ENCODE peak calls at places on chromosomes 13 and 19, in five cellular contexts. A, I, X, Y and O are unnamed samples.

GRCh38 chr19:42109896-42110295 is 22.4 kb downstream of the POU2F2 start:
- DNase-seq in A (no peak), I (no peak), X (no peak), Y (no peak), O (no peak)

GRCh38 chr19:50287331-50287730 is 41.8 kb downstream of the KCNC3 start:
- DNase-seq in A (no peak), I (no peak), X (no peak), Y (no peak), O (no peak)

GRCh38 chr19:58519087-58519354 is 589 bp downstream of the ZBTB45 start:
- DNase-seq in A (no peak), I (peak; percentile 66), X (peak; percentile 65), Y (no peak), O (peak; percentile 79)

GRCh38 chr13:39536906-39537305 is 66.1 kb downstream of the LHFPL6 start:
- DNase-seq in A (no peak), I (no peak), X (no peak), Y (no peak), O (no peak)

GRCh38 chr13:109897988-109898623 is 111.7 kb upstream of the IRS2 start:
- DNase-seq in A (no peak), I (no peak), X (no peak), Y (no peak), O (no peak)

GRCh38 chr13:51231456-51231855 is 9.3 kb downstream of the FAM124A start:
- DNase-seq in A (no peak), I (no peak), X (no peak), Y (no peak), O (no peak)

GRCh38 chr13:22198656-22199217 is 527.9 kb downstream of the FGF9 start:
- DNase-seq in A (no peak), I (no peak), X (no peak), Y (no peak), O (peak; percentile 0)

GRCh38 chr19:13978721-13979191 is 26.4 kb downstream of the DCAF15 start:
- DNase-seq in A (no peak), I (peak; percentile 52), X (no peak), Y (no peak), O (no peak)

GRCh38 chr19:29260477-29261317 is 47.7 kb upstream of the UQCRFS1 start:
- DNase-seq in A (peak; percentile 3), I (no peak), X (no peak), Y (no peak), O (no peak)

GRCh38 chr13:104854007-104854406 is 1681.5 kb downstream of the EFNB2 start:
- DNase-seq in A (no peak), I (no peak), X (no peak), Y (no peak), O (no peak)

GRCh38 chr19:55112781-55113569 is 4.5 kb downstream of the PPP1R12C start:
- DNase-seq in A (no peak), I (peak; percentile 42), X (no peak), Y (no peak), O (no peak)
- H3K27ac ChIP-seq in A (no peak overlapping the region), I (peak overlapping the region; percentile 100), X (peak overlapping the region; percentile 46), Y (peak overlapping the region; percentile 69), O (peak overlapping the region; percentile 85)

DNA sequence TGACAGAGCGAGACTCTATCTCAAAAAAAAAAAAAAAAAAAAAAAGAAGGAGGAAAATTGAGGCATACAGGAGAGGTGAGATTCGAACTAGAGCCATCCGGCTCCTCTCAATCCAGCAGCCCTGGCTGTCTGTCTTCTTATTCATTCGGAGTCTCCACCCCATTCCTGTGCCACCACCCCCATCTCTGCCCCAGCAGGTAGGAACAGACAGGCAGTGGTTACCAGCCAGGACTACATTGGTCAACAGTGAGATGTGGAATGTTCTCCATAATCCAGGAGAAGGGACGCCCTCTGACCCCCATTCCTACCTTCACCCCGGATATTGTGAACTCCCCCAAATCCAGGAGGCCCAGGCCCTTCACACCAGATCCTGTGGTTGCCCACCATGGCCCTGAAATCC is 6.6 kb upstream of the S1PR2 start:
- DNase-seq in A (no peak), I (no peak), X (no peak), Y (no peak), O (no peak)
- H3K27ac ChIP-seq in A (peak overlapping the region; percentile 40), I (no peak overlapping the region), X (no peak overlapping the region), Y (peak overlapping the region; percentile 87), O (peak overlapping the region; percentile 87)

GRCh38 chr13:46109451-46109850 is 4.6 kb upstream of the CPB2 start:
- DNase-seq in A (no peak), I (no peak), X (no peak), Y (no peak), O (no peak)

GRCh38 chr13:46113596-46113995 is 8.8 kb upstream of the CPB2 start:
- DNase-seq in A (no peak), I (no peak), X (peak; percentile 73), Y (no peak), O (peak; percentile 60)

GRCh38 chr13:46106839-46107371 is 2.1 kb upstream of the CPB2 start:
- DNase-seq in A (no peak), I (no peak), X (no peak), Y (no peak), O (no peak)

GRCh38 chr13:46114599-46114998 is 9.8 kb upstream of the CPB2 start:
- DNase-seq in A (no peak), I (no peak), X (no peak), Y (no peak), O (no peak)

GRCh38 chr13:46111151-46111550 is 6.3 kb upstream of the CPB2 start:
- DNase-seq in A (no peak), I (no peak), X (no peak), Y (no peak), O (no peak)
- H3K27ac ChIP-seq in A (no peak overlapping the region), I (no peak overlapping the region), X (no peak overlapping the region), Y (no peak overlapping the region), O (no peak overlapping the region)

DNA sequence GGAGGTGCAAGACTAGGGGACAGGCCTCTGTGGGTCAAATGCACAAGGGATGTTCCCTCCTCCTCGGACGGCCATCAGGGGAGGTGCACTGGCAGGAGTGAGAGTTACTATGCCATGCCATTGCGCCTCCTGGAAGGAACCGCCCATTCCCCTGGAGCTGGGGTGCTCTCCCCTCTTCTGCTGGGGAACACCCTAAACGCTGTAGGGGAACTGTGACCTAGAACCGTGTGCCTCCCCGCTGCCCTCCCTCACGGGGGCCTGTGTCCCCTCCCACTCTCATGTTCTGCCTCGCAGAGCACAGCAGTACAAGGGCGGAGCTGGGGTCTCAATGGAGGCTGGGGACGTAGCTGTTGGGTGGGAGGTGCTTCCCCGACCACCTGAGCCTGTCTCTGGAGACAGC is 17.2 kb upstream of the CRTC1 start:
- DNase-seq in A (no peak), I (no peak), X (no peak), Y (no peak), O (no peak)
- H3K27ac ChIP-seq in A (no peak overlapping the region), I (no peak overlapping the region), X (no peak overlapping the region), Y (no peak overlapping the region), O (no peak overlapping the region)

GRCh38 chr19:38878575-38879399 is 712 bp upstream of the RINL start:
- DNase-seq in A (no peak), I (no peak), X (no peak), Y (no peak), O (no peak)

GRCh38 chr19:38877781-38878574 is at the start of gene RINL:
- DNase-seq in A (no peak), I (no peak), X (no peak), Y (no peak), O (no peak)

GRCh38 chr19:38880882-38881609 is 3.0 kb upstream of the RINL start:
- DNase-seq in A (no peak), I (no peak), X (no peak), Y (no peak), O (no peak)

GRCh38 chr19:38880076-38880881 is 2.2 kb upstream of the RINL start:
- DNase-seq in A (no peak), I (no peak), X (no peak), Y (no peak), O (no peak)

GRCh38 chr19:38879400-38879751 is 1.3 kb upstream of the RINL start:
- DNase-seq in A (no peak), I (no peak), X (no peak), Y (no peak), O (no peak)
- H3K27ac ChIP-seq in A (no peak overlapping the region), I (no peak overlapping the region), X (no peak overlapping the region), Y (no peak overlapping the region), O (no peak overlapping the region)

GRCh38 chr19:46726551-46726950 is 9.6 kb upstream of the PRKD2 start:
- DNase-seq in A (no peak), I (no peak), X (no peak), Y (no peak), O (no peak)
- H3K27ac ChIP-seq in A (no peak overlapping the region), I (peak overlapping the region; percentile 69), X (no peak overlapping the region), Y (no peak overlapping the region), O (no peak overlapping the region)